ENCODE peak calls at places on chromosomes 2 and 18, in seven cellular contexts. One of them, this sample, is unnamed.
A peak's percentile ranks its signal among the peaks of the same experiment; 100 is the strongest.

GRCh38 chr2:158501301-158501700 is 44.5 kb downstream of the PKP4 start:
- DNase-seq in NCI-H1694: peak; percentile 80
- DNase-seq in AG04449: no peak
- DNase-seq in NCI-H2171: peak; percentile 47
- DNase-seq in activated CD4-positive, alpha-beta T cell treated with anti-CD3 and anti-CD28 coated beads, Interleukin-2, amount 50 U/mL, for 1 hour: no peak
- DNase-seq in stimulated activated CD8-positive, alpha-beta memory T cell treated with anti-CD3 and anti-CD28 coated beads, Interleukin-12 subunit alpha, Interleukin-12 subunit beta, amount 100 ng/mL, for 1 hour: no peak
- DNase-seq in nucleus accumbens: peak; percentile 36
- DNase-seq in this sample: no peak

GRCh38 chr2:54103454-54104314 is 11.7 kb upstream of the ACYP2 start:
- DNase-seq in NCI-H1694: no peak
- DNase-seq in AG04449: no peak
- DNase-seq in NCI-H2171: no peak
- DNase-seq in activated CD4-positive, alpha-beta T cell treated with anti-CD3 and anti-CD28 coated beads, Interleukin-2, amount 50 U/mL, for 1 hour: peak; percentile 21
- DNase-seq in stimulated activated CD8-positive, alpha-beta memory T cell treated with anti-CD3 and anti-CD28 coated beads, Interleukin-12 subunit alpha, Interleukin-12 subunit beta, amount 100 ng/mL, for 1 hour: no peak
- DNase-seq in nucleus accumbens: no peak
- DNase-seq in this sample: no peak

GRCh38 chr18:44742741-44743311 is 62.1 kb downstream of the SETBP1 start:
- DNase-seq in NCI-H1694: peak; percentile 87
- DNase-seq in AG04449: no peak
- DNase-seq in NCI-H2171: peak; percentile 95
- DNase-seq in activated CD4-positive, alpha-beta T cell treated with anti-CD3 and anti-CD28 coated beads, Interleukin-2, amount 50 U/mL, for 1 hour: no peak
- DNase-seq in stimulated activated CD8-positive, alpha-beta memory T cell treated with anti-CD3 and anti-CD28 coated beads, Interleukin-12 subunit alpha, Interleukin-12 subunit beta, amount 100 ng/mL, for 1 hour: no peak
- DNase-seq in nucleus accumbens: no peak
- DNase-seq in this sample: peak; percentile 94

GRCh38 chr2:203427061-203427460 is 98.9 kb downstream of the ABI2 start:
- DNase-seq in NCI-H1694: no peak
- DNase-seq in AG04449: no peak
- DNase-seq in NCI-H2171: no peak
- DNase-seq in activated CD4-positive, alpha-beta T cell treated with anti-CD3 and anti-CD28 coated beads, Interleukin-2, amount 50 U/mL, for 1 hour: no peak
- DNase-seq in stimulated activated CD8-positive, alpha-beta memory T cell treated with anti-CD3 and anti-CD28 coated beads, Interleukin-12 subunit alpha, Interleukin-12 subunit beta, amount 100 ng/mL, for 1 hour: no peak
- DNase-seq in nucleus accumbens: no peak
- DNase-seq in this sample: no peak

GRCh38 chr2:50995610-50996009 is 36.3 kb downstream of the NRXN1 start:
- DNase-seq in NCI-H1694: no peak
- DNase-seq in AG04449: peak; percentile 2
- DNase-seq in NCI-H2171: no peak
- DNase-seq in activated CD4-positive, alpha-beta T cell treated with anti-CD3 and anti-CD28 coated beads, Interleukin-2, amount 50 U/mL, for 1 hour: no peak
- DNase-seq in stimulated activated CD8-positive, alpha-beta memory T cell treated with anti-CD3 and anti-CD28 coated beads, Interleukin-12 subunit alpha, Interleukin-12 subunit beta, amount 100 ng/mL, for 1 hour: no peak
- DNase-seq in nucleus accumbens: no peak
- DNase-seq in this sample: peak; percentile 82

GRCh38 chr2:100196786-100197494 is 54.5 kb upstream of the AFF3 start:
- DNase-seq in NCI-H1694: no peak
- DNase-seq in AG04449: peak; percentile 47
- DNase-seq in NCI-H2171: no peak
- DNase-seq in activated CD4-positive, alpha-beta T cell treated with anti-CD3 and anti-CD28 coated beads, Interleukin-2, amount 50 U/mL, for 1 hour: no peak
- DNase-seq in stimulated activated CD8-positive, alpha-beta memory T cell treated with anti-CD3 and anti-CD28 coated beads, Interleukin-12 subunit alpha, Interleukin-12 subunit beta, amount 100 ng/mL, for 1 hour: no peak
- DNase-seq in nucleus accumbens: no peak
- DNase-seq in this sample: no peak

GRCh38 chr18:68779169-68779568 is 18.7 kb upstream of the CCDC102B start:
- DNase-seq in NCI-H1694: no peak
- DNase-seq in AG04449: no peak
- DNase-seq in NCI-H2171: no peak
- DNase-seq in activated CD4-positive, alpha-beta T cell treated with anti-CD3 and anti-CD28 coated beads, Interleukin-2, amount 50 U/mL, for 1 hour: no peak
- DNase-seq in stimulated activated CD8-positive, alpha-beta memory T cell treated with anti-CD3 and anti-CD28 coated beads, Interleukin-12 subunit alpha, Interleukin-12 subunit beta, amount 100 ng/mL, for 1 hour: no peak
- DNase-seq in nucleus accumbens: no peak
- DNase-seq in this sample: no peak

GRCh38 chr2:140893685-140894084 is 1237.1 kb downstream of the LRP1B start:
- DNase-seq in NCI-H1694: no peak
- DNase-seq in AG04449: peak; percentile 38
- DNase-seq in NCI-H2171: no peak
- DNase-seq in activated CD4-positive, alpha-beta T cell treated with anti-CD3 and anti-CD28 coated beads, Interleukin-2, amount 50 U/mL, for 1 hour: no peak
- DNase-seq in stimulated activated CD8-positive, alpha-beta memory T cell treated with anti-CD3 and anti-CD28 coated beads, Interleukin-12 subunit alpha, Interleukin-12 subunit beta, amount 100 ng/mL, for 1 hour: no peak
- DNase-seq in nucleus accumbens: no peak
- DNase-seq in this sample: no peak

GRCh38 chr2:207749873-207750272 is 19.8 kb downstream of the FZD5 start:
- DNase-seq in NCI-H1694: no peak
- DNase-seq in AG04449: no peak
- DNase-seq in NCI-H2171: no peak
- DNase-seq in activated CD4-positive, alpha-beta T cell treated with anti-CD3 and anti-CD28 coated beads, Interleukin-2, amount 50 U/mL, for 1 hour: no peak
- DNase-seq in stimulated activated CD8-positive, alpha-beta memory T cell treated with anti-CD3 and anti-CD28 coated beads, Interleukin-12 subunit alpha, Interleukin-12 subunit beta, amount 100 ng/mL, for 1 hour: no peak
- DNase-seq in nucleus accumbens: no peak
- DNase-seq in this sample: no peak

GRCh38 chr2:69253893-69254292 is 133.1 kb downstream of the GFPT1 start:
- DNase-seq in NCI-H1694: no peak
- DNase-seq in AG04449: peak; percentile 99
- DNase-seq in NCI-H2171: no peak
- DNase-seq in activated CD4-positive, alpha-beta T cell treated with anti-CD3 and anti-CD28 coated beads, Interleukin-2, amount 50 U/mL, for 1 hour: no peak
- DNase-seq in stimulated activated CD8-positive, alpha-beta memory T cell treated with anti-CD3 and anti-CD28 coated beads, Interleukin-12 subunit alpha, Interleukin-12 subunit beta, amount 100 ng/mL, for 1 hour: no peak
- DNase-seq in nucleus accumbens: no peak
- DNase-seq in this sample: peak; percentile 71

GRCh38 chr2:38665854-38666577 is at the start of gene GALM:
- DNase-seq in NCI-H1694: no peak
- DNase-seq in AG04449: peak; percentile 47
- DNase-seq in NCI-H2171: no peak
- DNase-seq in activated CD4-positive, alpha-beta T cell treated with anti-CD3 and anti-CD28 coated beads, Interleukin-2, amount 50 U/mL, for 1 hour: peak; percentile 32
- DNase-seq in stimulated activated CD8-positive, alpha-beta memory T cell treated with anti-CD3 and anti-CD28 coated beads, Interleukin-12 subunit alpha, Interleukin-12 subunit beta, amount 100 ng/mL, for 1 hour: peak; percentile 4
- DNase-seq in nucleus accumbens: peak; percentile 26
- DNase-seq in this sample: no peak

GRCh38 chr18:24362757-24363156 is 34.9 kb downstream of the OSBPL1A start:
- DNase-seq in NCI-H1694: no peak
- DNase-seq in AG04449: no peak
- DNase-seq in NCI-H2171: no peak
- DNase-seq in activated CD4-positive, alpha-beta T cell treated with anti-CD3 and anti-CD28 coated beads, Interleukin-2, amount 50 U/mL, for 1 hour: no peak
- DNase-seq in stimulated activated CD8-positive, alpha-beta memory T cell treated with anti-CD3 and anti-CD28 coated beads, Interleukin-12 subunit alpha, Interleukin-12 subunit beta, amount 100 ng/mL, for 1 hour: no peak
- DNase-seq in nucleus accumbens: no peak
- DNase-seq in this sample: no peak

GRCh38 chr2:189633392-189633811 is 27.9 kb upstream of the ASNSD1 start:
- DNase-seq in NCI-H1694: no peak
- DNase-seq in AG04449: no peak
- DNase-seq in NCI-H2171: no peak
- DNase-seq in activated CD4-positive, alpha-beta T cell treated with anti-CD3 and anti-CD28 coated beads, Interleukin-2, amount 50 U/mL, for 1 hour: peak; percentile 14
- DNase-seq in stimulated activated CD8-positive, alpha-beta memory T cell treated with anti-CD3 and anti-CD28 coated beads, Interleukin-12 subunit alpha, Interleukin-12 subunit beta, amount 100 ng/mL, for 1 hour: no peak
- DNase-seq in nucleus accumbens: no peak
- DNase-seq in this sample: no peak

GRCh38 chr2:73156539-73157124 is 43.9 kb upstream of the RAB11FIP5 start:
- DNase-seq in NCI-H1694: peak; percentile 61
- DNase-seq in AG04449: no peak
- DNase-seq in NCI-H2171: no peak
- DNase-seq in activated CD4-positive, alpha-beta T cell treated with anti-CD3 and anti-CD28 coated beads, Interleukin-2, amount 50 U/mL, for 1 hour: peak; percentile 27
- DNase-seq in stimulated activated CD8-positive, alpha-beta memory T cell treated with anti-CD3 and anti-CD28 coated beads, Interleukin-12 subunit alpha, Interleukin-12 subunit beta, amount 100 ng/mL, for 1 hour: no peak
- DNase-seq in nucleus accumbens: peak; percentile 66
- DNase-seq in this sample: no peak

GRCh38 chr2:181393472-181393871 is 63.7 kb upstream of the ITGA4 start:
- DNase-seq in NCI-H1694: no peak
- DNase-seq in AG04449: peak; percentile 24
- DNase-seq in NCI-H2171: no peak
- DNase-seq in activated CD4-positive, alpha-beta T cell treated with anti-CD3 and anti-CD28 coated beads, Interleukin-2, amount 50 U/mL, for 1 hour: no peak
- DNase-seq in stimulated activated CD8-positive, alpha-beta memory T cell treated with anti-CD3 and anti-CD28 coated beads, Interleukin-12 subunit alpha, Interleukin-12 subunit beta, amount 100 ng/mL, for 1 hour: no peak
- DNase-seq in nucleus accumbens: no peak
- DNase-seq in this sample: no peak

GRCh38 chr18:42187611-42188378 is 232.8 kb downstream of the PIK3C3 start:
- DNase-seq in NCI-H1694: peak; percentile 46
- DNase-seq in AG04449: no peak
- DNase-seq in NCI-H2171: peak; percentile 54
- DNase-seq in activated CD4-positive, alpha-beta T cell treated with anti-CD3 and anti-CD28 coated beads, Interleukin-2, amount 50 U/mL, for 1 hour: no peak
- DNase-seq in stimulated activated CD8-positive, alpha-beta memory T cell treated with anti-CD3 and anti-CD28 coated beads, Interleukin-12 subunit alpha, Interleukin-12 subunit beta, amount 100 ng/mL, for 1 hour: no peak
- DNase-seq in nucleus accumbens: no peak
- DNase-seq in this sample: peak; percentile 62

GRCh38 chr2:98822301-98823164 is 91.6 kb upstream of the MGAT4A start:
- DNase-seq in NCI-H1694: no peak
- DNase-seq in AG04449: no peak
- DNase-seq in NCI-H2171: no peak
- DNase-seq in activated CD4-positive, alpha-beta T cell treated with anti-CD3 and anti-CD28 coated beads, Interleukin-2, amount 50 U/mL, for 1 hour: peak; percentile 63
- DNase-seq in stimulated activated CD8-positive, alpha-beta memory T cell treated with anti-CD3 and anti-CD28 coated beads, Interleukin-12 subunit alpha, Interleukin-12 subunit beta, amount 100 ng/mL, for 1 hour: peak; percentile 32
- DNase-seq in nucleus accumbens: peak; percentile 21
- DNase-seq in this sample: no peak

GRCh38 chr2:113979172-113980128 is 89.6 kb downstream of the ACTR3 start:
- DNase-seq in NCI-H1694: no peak
- DNase-seq in AG04449: no peak
- DNase-seq in NCI-H2171: no peak
- DNase-seq in activated CD4-positive, alpha-beta T cell treated with anti-CD3 and anti-CD28 coated beads, Interleukin-2, amount 50 U/mL, for 1 hour: peak; percentile 16
- DNase-seq in stimulated activated CD8-positive, alpha-beta memory T cell treated with anti-CD3 and anti-CD28 coated beads, Interleukin-12 subunit alpha, Interleukin-12 subunit beta, amount 100 ng/mL, for 1 hour: no peak
- DNase-seq in nucleus accumbens: no peak
- DNase-seq in this sample: no peak

GRCh38 chr2:212027681-212028628 is 510.6 kb downstream of the ERBB4 start:
- DNase-seq in NCI-H1694: no peak
- DNase-seq in AG04449: no peak
- DNase-seq in NCI-H2171: no peak
- DNase-seq in activated CD4-positive, alpha-beta T cell treated with anti-CD3 and anti-CD28 coated beads, Interleukin-2, amount 50 U/mL, for 1 hour: no peak
- DNase-seq in stimulated activated CD8-positive, alpha-beta memory T cell treated with anti-CD3 and anti-CD28 coated beads, Interleukin-12 subunit alpha, Interleukin-12 subunit beta, amount 100 ng/mL, for 1 hour: no peak
- DNase-seq in nucleus accumbens: no peak
- DNase-seq in this sample: no peak

GRCh38 chr2:79887747-79888374 is 375.0 kb downstream of the CTNNA2 start:
- DNase-seq in NCI-H1694: peak; percentile 77
- DNase-seq in AG04449: peak; percentile 19
- DNase-seq in NCI-H2171: no peak
- DNase-seq in activated CD4-positive, alpha-beta T cell treated with anti-CD3 and anti-CD28 coated beads, Interleukin-2, amount 50 U/mL, for 1 hour: no peak
- DNase-seq in stimulated activated CD8-positive, alpha-beta memory T cell treated with anti-CD3 and anti-CD28 coated beads, Interleukin-12 subunit alpha, Interleukin-12 subunit beta, amount 100 ng/mL, for 1 hour: no peak
- DNase-seq in nucleus accumbens: peak; percentile 2
- DNase-seq in this sample: peak; percentile 2

GRCh38 chr2:15687243-15687642 is 95.6 kb downstream of the DDX1 start:
- DNase-seq in NCI-H1694: no peak
- DNase-seq in AG04449: no peak
- DNase-seq in NCI-H2171: no peak
- DNase-seq in activated CD4-positive, alpha-beta T cell treated with anti-CD3 and anti-CD28 coated beads, Interleukin-2, amount 50 U/mL, for 1 hour: no peak
- DNase-seq in stimulated activated CD8-positive, alpha-beta memory T cell treated with anti-CD3 and anti-CD28 coated beads, Interleukin-12 subunit alpha, Interleukin-12 subunit beta, amount 100 ng/mL, for 1 hour: no peak
- DNase-seq in nucleus accumbens: no peak
- DNase-seq in this sample: no peak

GRCh38 chr2:9030882-9031645 is 27.6 kb upstream of the MBOAT2 start:
- DNase-seq in NCI-H1694: no peak
- DNase-seq in AG04449: no peak
- DNase-seq in NCI-H2171: no peak
- DNase-seq in activated CD4-positive, alpha-beta T cell treated with anti-CD3 and anti-CD28 coated beads, Interleukin-2, amount 50 U/mL, for 1 hour: no peak
- DNase-seq in stimulated activated CD8-positive, alpha-beta memory T cell treated with anti-CD3 and anti-CD28 coated beads, Interleukin-12 subunit alpha, Interleukin-12 subunit beta, amount 100 ng/mL, for 1 hour: no peak
- DNase-seq in nucleus accumbens: no peak
- DNase-seq in this sample: peak; percentile 20

GRCh38 chr2:53777134-53777533 is 9.5 kb downstream of the CHAC2 start:
- DNase-seq in NCI-H1694: no peak
- DNase-seq in AG04449: no peak
- DNase-seq in NCI-H2171: no peak
- DNase-seq in activated CD4-positive, alpha-beta T cell treated with anti-CD3 and anti-CD28 coated beads, Interleukin-2, amount 50 U/mL, for 1 hour: no peak
- DNase-seq in stimulated activated CD8-positive, alpha-beta memory T cell treated with anti-CD3 and anti-CD28 coated beads, Interleukin-12 subunit alpha, Interleukin-12 subunit beta, amount 100 ng/mL, for 1 hour: no peak
- DNase-seq in nucleus accumbens: no peak
- DNase-seq in this sample: no peak

GRCh38 chr2:222860740-222861410 is at the start of gene ACSL3:
- DNase-seq in NCI-H1694: peak; percentile 86
- DNase-seq in AG04449: no peak
- DNase-seq in NCI-H2171: peak; percentile 90
- DNase-seq in activated CD4-positive, alpha-beta T cell treated with anti-CD3 and anti-CD28 coated beads, Interleukin-2, amount 50 U/mL, for 1 hour: peak; percentile 91
- DNase-seq in stimulated activated CD8-positive, alpha-beta memory T cell treated with anti-CD3 and anti-CD28 coated beads, Interleukin-12 subunit alpha, Interleukin-12 subunit beta, amount 100 ng/mL, for 1 hour: peak; percentile 81
- DNase-seq in nucleus accumbens: peak; percentile 95
- DNase-seq in this sample: peak; percentile 95

GRCh38 chr2:169511818-169512217 is 2.3 kb downstream of the KLHL41 start:
- DNase-seq in NCI-H1694: no peak
- DNase-seq in AG04449: no peak
- DNase-seq in NCI-H2171: no peak
- DNase-seq in activated CD4-positive, alpha-beta T cell treated with anti-CD3 and anti-CD28 coated beads, Interleukin-2, amount 50 U/mL, for 1 hour: no peak
- DNase-seq in stimulated activated CD8-positive, alpha-beta memory T cell treated with anti-CD3 and anti-CD28 coated beads, Interleukin-12 subunit alpha, Interleukin-12 subunit beta, amount 100 ng/mL, for 1 hour: no peak
- DNase-seq in nucleus accumbens: no peak
- DNase-seq in this sample: no peak

GRCh38 chr2:103788875-103789715 is 1027.3 kb downstream of the TMEM182 start:
- DNase-seq in NCI-H1694: peak; percentile 53
- DNase-seq in AG04449: no peak
- DNase-seq in NCI-H2171: no peak
- DNase-seq in activated CD4-positive, alpha-beta T cell treated with anti-CD3 and anti-CD28 coated beads, Interleukin-2, amount 50 U/mL, for 1 hour: no peak
- DNase-seq in stimulated activated CD8-positive, alpha-beta memory T cell treated with anti-CD3 and anti-CD28 coated beads, Interleukin-12 subunit alpha, Interleukin-12 subunit beta, amount 100 ng/mL, for 1 hour: no peak
- DNase-seq in nucleus accumbens: peak; percentile 50
- DNase-seq in this sample: peak; percentile 95

GRCh38 chr18:32771169-32771751 is 1.6 kb downstream of the KLHL14 start:
- DNase-seq in NCI-H1694: no peak
- DNase-seq in AG04449: no peak
- DNase-seq in NCI-H2171: peak; percentile 42
- DNase-seq in activated CD4-positive, alpha-beta T cell treated with anti-CD3 and anti-CD28 coated beads, Interleukin-2, amount 50 U/mL, for 1 hour: no peak
- DNase-seq in stimulated activated CD8-positive, alpha-beta memory T cell treated with anti-CD3 and anti-CD28 coated beads, Interleukin-12 subunit alpha, Interleukin-12 subunit beta, amount 100 ng/mL, for 1 hour: no peak
- DNase-seq in nucleus accumbens: no peak
- DNase-seq in this sample: no peak

GRCh38 chr18:63137999-63138448 is 181.5 kb downstream of the BCL2 start:
- DNase-seq in NCI-H1694: no peak
- DNase-seq in AG04449: no peak
- DNase-seq in NCI-H2171: no peak
- DNase-seq in activated CD4-positive, alpha-beta T cell treated with anti-CD3 and anti-CD28 coated beads, Interleukin-2, amount 50 U/mL, for 1 hour: peak; percentile 57
- DNase-seq in stimulated activated CD8-positive, alpha-beta memory T cell treated with anti-CD3 and anti-CD28 coated beads, Interleukin-12 subunit alpha, Interleukin-12 subunit beta, amount 100 ng/mL, for 1 hour: peak; percentile 21
- DNase-seq in nucleus accumbens: no peak
- DNase-seq in this sample: no peak

GRCh38 chr2:16223481-16224177 is 283.3 kb downstream of the MYCN start:
- DNase-seq in NCI-H1694: no peak
- DNase-seq in AG04449: no peak
- DNase-seq in NCI-H2171: no peak
- DNase-seq in activated CD4-positive, alpha-beta T cell treated with anti-CD3 and anti-CD28 coated beads, Interleukin-2, amount 50 U/mL, for 1 hour: no peak
- DNase-seq in stimulated activated CD8-positive, alpha-beta memory T cell treated with anti-CD3 and anti-CD28 coated beads, Interleukin-12 subunit alpha, Interleukin-12 subunit beta, amount 100 ng/mL, for 1 hour: no peak
- DNase-seq in nucleus accumbens: no peak
- DNase-seq in this sample: no peak

GRCh38 chr2:97662895-97663625 is 784 bp downstream of the ACTR1B start:
- DNase-seq in NCI-H1694: no peak
- DNase-seq in AG04449: peak; percentile 63
- DNase-seq in NCI-H2171: no peak
- DNase-seq in activated CD4-positive, alpha-beta T cell treated with anti-CD3 and anti-CD28 coated beads, Interleukin-2, amount 50 U/mL, for 1 hour: peak; percentile 50
- DNase-seq in stimulated activated CD8-positive, alpha-beta memory T cell treated with anti-CD3 and anti-CD28 coated beads, Interleukin-12 subunit alpha, Interleukin-12 subunit beta, amount 100 ng/mL, for 1 hour: peak; percentile 52
- DNase-seq in nucleus accumbens: peak; percentile 36
- DNase-seq in this sample: peak; percentile 67

GRCh38 chr18:11177382-11177781 is 28.0 kb upstream of the PIEZO2 start:
- DNase-seq in NCI-H1694: no peak
- DNase-seq in AG04449: no peak
- DNase-seq in NCI-H2171: no peak
- DNase-seq in activated CD4-positive, alpha-beta T cell treated with anti-CD3 and anti-CD28 coated beads, Interleukin-2, amount 50 U/mL, for 1 hour: no peak
- DNase-seq in stimulated activated CD8-positive, alpha-beta memory T cell treated with anti-CD3 and anti-CD28 coated beads, Interleukin-12 subunit alpha, Interleukin-12 subunit beta, amount 100 ng/mL, for 1 hour: no peak
- DNase-seq in nucleus accumbens: no peak
- DNase-seq in this sample: no peak

This sample was measured in NCI-H446.